ENCODE peak calls at places on chromosome 9, in four cellular contexts. Q is HepG2, E is K562, M is GM12878. V is an unnamed sample.

GRCh38 chr9:105248691-105249090 is 4.2 kb downstream of the SLC44A1 start:
- DNase-seq in Q (no peak), M (no peak), E (no peak), V (no peak)

GRCh38 chr9:133979921-133980863 is 11.9 kb downstream of the VAV2 start:
- DNase-seq in Q (no peak), M (no peak), E (no peak), V (peak; percentile 7)

GRCh38 chr9:78533500-78533899 is 236.6 kb downstream of the PSAT1 start:
- DNase-seq in M (no peak), E (no peak), Q (no peak), V (no peak)

GRCh38 chr9:37667706-37668672 is 17.2 kb downstream of the FRMPD1 start:
- DNase-seq in E (no peak), M (no peak), Q (peak; percentile 9), V (peak; percentile 62)

GRCh38 chr9:92590386-92590785 is 54.6 kb upstream of the ECM2 start:
- DNase-seq in Q (no peak), E (no peak), M (no peak), V (no peak)

GRCh38 chr9:137383453-137384115 is 39.4 kb downstream of the EXD3 start:
- DNase-seq in Q (no peak), M (no peak), E (no peak), V (peak; percentile 15)

GRCh38 chr9:71210326-71210725 is 88.9 kb upstream of the TRPM3 start:
- DNase-seq in Q (no peak), M (no peak), E (no peak), V (no peak)

GRCh38 chr9:133477992-133478850 is 678 bp downstream of the SLC2A6 start:
- DNase-seq in Q (peak; percentile 52), M (no peak), E (no peak), V (no peak)

GRCh38 chr9:34387239-34387638 is 10.5 kb upstream of the MYORG start:
- DNase-seq in E (no peak), Q (no peak), M (no peak), V (no peak)

GRCh38 chr9:137777761-137778160 is 99.8 kb upstream of the CACNA1B start:
- DNase-seq in Q (no peak), E (no peak), M (no peak), V (no peak)

GRCh38 chr9:134330590-134330989 is 4.3 kb downstream of the RXRA start:
- DNase-seq in M (no peak), E (no peak), Q (no peak), V (no peak)

DNA sequence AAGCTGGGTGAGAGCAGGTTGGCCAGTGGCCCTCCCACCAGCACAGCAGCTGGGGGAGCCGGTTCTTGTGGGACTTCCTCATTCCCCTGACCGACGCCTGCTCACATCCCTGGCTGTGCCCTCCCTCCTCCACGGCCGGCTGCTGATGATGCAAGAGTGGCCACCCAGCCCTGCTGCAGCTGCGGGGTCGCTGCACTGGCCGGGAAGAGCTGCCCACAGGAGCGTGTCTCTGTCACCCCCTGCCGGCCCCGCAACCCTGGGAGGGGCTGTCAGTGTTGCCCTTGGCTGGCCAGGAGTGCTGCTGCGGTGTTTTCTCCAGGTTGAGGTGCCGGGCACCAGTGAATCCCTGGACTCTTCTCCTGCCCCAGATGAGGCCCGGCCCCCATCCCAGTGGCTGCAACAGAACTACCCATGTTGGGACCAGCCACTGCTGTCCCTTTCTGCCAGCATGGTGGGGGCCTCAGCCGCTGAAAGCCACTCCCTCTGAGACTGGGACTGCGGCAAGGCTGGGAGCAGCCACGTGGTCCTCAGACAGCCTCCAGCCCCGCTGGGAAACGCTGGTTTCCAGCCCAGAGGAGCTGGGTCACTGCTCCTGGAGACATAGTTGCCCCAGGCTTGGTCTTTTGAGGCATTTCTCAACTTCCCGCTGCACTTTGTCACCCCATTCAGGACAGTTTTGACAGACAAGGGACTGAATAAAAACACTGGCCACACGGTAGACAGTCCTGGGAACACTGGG is 739 bp downstream of the CARD9 start:
- DNase-seq in E (peak; percentile 79), Q (peak; percentile 74), M (no peak), V (peak; percentile 29)
- TF ChIP-seq CREM in E (peak; percentile 65), Q (no peak), M (no peak), V (no peak)

GRCh38 chr9:82670726-82671125 is 392.2 kb downstream of the RASEF start:
- DNase-seq in E (no peak), Q (no peak), M (no peak), V (no peak)

GRCh38 chr9:82668724-82669324 is 394.1 kb downstream of the RASEF start:
- DNase-seq in E (no peak), Q (no peak), M (no peak), V (no peak)

GRCh38 chr9:82670000-82670399 is 392.9 kb downstream of the RASEF start:
- DNase-seq in E (no peak), M (no peak), Q (no peak), V (no peak)

GRCh38 chr9:82665324-82665723 is 397.6 kb downstream of the RASEF start:
- DNase-seq in E (no peak), M (no peak), Q (no peak), V (no peak)
- TF ChIP-seq CREM in E (no peak), M (no peak), Q (no peak), V (no peak)

GRCh38 chr9:5186416-5187169 is 1.2 kb upstream of the INSL6 start:
- DNase-seq in Q (peak; percentile 56), M (no peak), E (peak; percentile 47), V (peak; percentile 56)
- TF ChIP-seq CREM in Q (no peak), M (no peak), E (no peak), V (no peak)

GRCh38 chr9:22238809-22239684 is 207.6 kb upstream of the DMRTA1 start:
- DNase-seq in M (no peak), E (no peak), Q (peak; percentile 40), V (no peak)
- TF ChIP-seq CREM in M (no peak), E (no peak), Q (no peak), V (no peak)

DNA sequence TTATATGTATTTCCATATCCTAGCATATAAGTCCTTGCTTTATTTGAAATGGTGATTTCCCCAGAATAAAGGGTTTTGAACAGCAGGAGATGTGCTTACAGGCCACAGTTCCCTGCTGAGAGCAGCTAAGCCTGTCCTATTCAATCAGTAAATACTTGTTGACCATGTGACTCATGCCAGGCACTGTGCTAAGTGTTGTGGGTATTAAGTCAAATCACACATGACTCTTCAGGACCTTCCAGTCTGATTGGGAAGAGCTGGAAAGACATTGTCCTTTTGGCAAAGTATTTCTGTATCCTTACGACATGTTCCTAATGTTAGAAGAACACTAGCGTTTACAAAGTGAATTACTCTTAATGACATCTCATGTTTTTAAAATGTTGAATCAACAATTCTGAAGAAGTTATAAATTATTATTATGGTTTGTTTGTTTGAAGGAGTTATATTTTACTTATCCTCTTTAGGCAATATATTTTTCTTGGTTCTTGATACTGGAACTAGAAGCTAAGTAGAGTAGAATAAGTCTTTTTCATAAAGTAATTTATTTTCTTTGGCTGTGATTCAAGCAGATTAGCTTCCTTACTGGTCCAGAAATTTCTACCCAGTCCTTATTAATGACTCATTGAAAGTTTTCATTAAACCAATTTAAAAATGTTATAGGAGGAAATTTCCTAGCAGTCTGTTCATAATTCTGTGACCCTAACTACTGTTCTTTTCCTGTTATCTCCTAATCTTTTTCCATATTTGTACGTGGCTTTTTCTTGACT is 82.1 kb downstream of the GAPVD1 start:
- DNase-seq in Q (no peak), M (no peak), E (no peak), V (peak; percentile 25)
- TF ChIP-seq CREM in Q (no peak), M (no peak), E (no peak), V (no peak)

GRCh38 chr9:76321185-76321828 is 72.9 kb downstream of the RFK start:
- DNase-seq in Q (no peak), M (no peak), E (no peak), V (no peak)
- TF ChIP-seq CREM in Q (no peak), M (no peak), E (no peak), V (no peak)

GRCh38 chr9:123358181-123358894 is 2.3 kb downstream of the CRB2 start:
- DNase-seq in E (no peak), M (no peak), Q (no peak), V (no peak)
- TF ChIP-seq CREM in E (no peak), M (no peak), Q (no peak), V (no peak)

GRCh38 chr9:99358668-99359067 is 136.6 kb downstream of the SEC61B start:
- DNase-seq in Q (no peak), E (no peak), M (no peak), V (no peak)

GRCh38 chr9:99360026-99360425 is 137.9 kb downstream of the SEC61B start:
- DNase-seq in M (no peak), Q (no peak), E (no peak), V (no peak)

GRCh38 chr9:99361827-99362226 is 139.7 kb downstream of the SEC61B start:
- DNase-seq in Q (no peak), E (no peak), M (no peak), V (peak; percentile 45)

GRCh38 chr9:99357575-99357974 is 135.5 kb downstream of the SEC61B start:
- DNase-seq in E (no peak), M (no peak), Q (no peak), V (no peak)

DNA sequence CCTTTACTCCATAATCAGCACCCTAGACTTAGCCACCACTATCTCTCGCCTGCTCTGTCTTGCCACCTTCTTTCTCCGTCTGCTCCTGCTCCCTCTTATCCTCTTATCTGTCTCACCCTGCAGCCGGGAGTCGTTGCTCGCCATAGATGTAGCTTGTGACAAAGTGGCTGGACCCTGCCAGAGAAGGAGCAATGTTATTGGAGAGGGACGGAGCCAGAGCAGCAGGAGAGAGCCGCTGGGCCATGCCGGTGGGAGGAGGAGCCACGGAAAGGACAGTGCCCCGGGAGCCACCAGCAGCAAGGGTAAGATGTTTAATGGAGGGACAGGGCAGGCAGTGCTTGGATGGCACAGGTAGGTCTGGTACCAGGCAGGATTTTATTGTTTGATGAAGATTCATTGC is 137.3 kb downstream of the SEC61B start:
- DNase-seq in Q (no peak), M (no peak), E (peak; percentile 2), V (no peak)
- TF ChIP-seq CREM in Q (no peak), M (no peak), E (no peak), V (no peak)

GRCh38 chr9:135926402-135927194 is 19.3 kb upstream of the CAMSAP1 start:
- DNase-seq in Q (no peak), E (no peak), M (no peak), V (no peak)
- TF ChIP-seq CREM in Q (no peak), E (no peak), M (no peak), V (no peak)

DNA sequence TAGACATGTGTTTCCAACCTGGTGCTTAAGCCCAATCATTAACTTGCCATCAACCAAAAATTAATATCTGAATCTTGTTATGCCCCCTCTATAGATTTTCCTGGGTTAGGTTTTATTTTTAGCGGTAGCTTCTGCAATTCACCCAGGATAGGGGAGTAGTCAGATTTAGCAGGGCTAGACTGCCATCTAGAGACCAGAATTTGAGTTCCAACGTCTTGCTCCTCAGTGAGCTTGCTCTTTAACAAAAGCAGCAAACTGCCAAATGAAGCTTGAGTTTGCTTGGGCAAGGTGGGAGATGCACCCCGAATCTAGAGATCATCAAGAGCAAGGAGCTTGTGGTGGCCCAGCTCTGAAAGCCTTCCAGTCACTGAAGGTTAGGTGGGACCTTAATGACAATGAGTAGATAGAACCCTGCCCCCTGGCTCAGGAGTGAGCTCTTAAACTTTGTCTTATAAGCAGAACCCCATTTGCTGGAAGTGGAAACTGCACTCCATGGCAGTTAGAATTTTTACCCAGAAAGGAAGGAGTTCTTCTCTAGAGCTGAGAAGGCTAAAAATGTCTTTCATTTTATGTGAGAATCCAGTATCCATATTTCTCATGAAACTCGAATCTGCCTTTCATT is 456.1 kb downstream of the RASEF start:
- DNase-seq in M (peak; percentile 1), E (peak; percentile 1), Q (peak; percentile 69), V (peak; percentile 48)
- TF ChIP-seq CREM in M (no peak), E (no peak), Q (no peak), V (no peak)

V was measured in WTC11.